ENCODE peak calls at places on chromosomes 12 and 14, in nine cellular contexts. I is Right ventricle myocardium superior; C is activated T-cell treated with anti-CD3 and anti-CD28 coated beads, Interleukin-2, amount 50 U/mL, for 72 hours; E is left cardiac atrium; M is activated CD8-positive, alpha-beta T cell treated with anti-CD3 and anti-CD28 coated beads, Interleukin-2, amount 10 ng/mL, durations not matched to agents 7 days and 5 days; N is heart right ventricle; A is activated CD8-positive, alpha-beta memory T cell treated with anti-CD3 and anti-CD28 coated beads, Interleukin-2, amount 10 ng/mL, durations not matched to agents 7 days and 5 days; G is pancreas; T is T-helper 17 cell. B is an unnamed sample.

GRCh38 chr14:59277659-59278058 is 89.2 kb downstream of the DAAM1 start:
- ATAC-seq in I (no peak), C (peak; percentile 80), E (no peak), M (no peak), N (no peak), A (no peak), G (no peak), T (no peak), B (no peak)

GRCh38 chr12:3747543-3747942 is 5.4 kb downstream of the CRACR2A start:
- ATAC-seq in I (no peak), C (no peak), E (no peak), M (no peak), N (no peak), A (no peak), G (no peak), T (peak; percentile 66), B (no peak)

GRCh38 chr14:55915464-55915863 is 202.7 kb upstream of the PELI2 start:
- ATAC-seq in I (no peak), C (no peak), E (no peak), M (no peak), N (no peak), A (no peak), G (no peak), T (no peak), B (no peak)

GRCh38 chr14:28565345-28565744 is 201.2 kb upstream of the FOXG1 start:
- ATAC-seq in I (no peak), C (no peak), E (no peak), M (no peak), N (no peak), A (no peak), G (no peak), T (no peak), B (no peak)

GRCh38 chr12:77328326-77328725 is 263.0 kb upstream of the E2F7 start:
- ATAC-seq in I (no peak), C (no peak), E (no peak), M (no peak), N (no peak), A (no peak), G (no peak), T (no peak), B (no peak)

GRCh38 chr12:123083661-123084571 is 67.0 kb downstream of the PITPNM2 start:
- ATAC-seq in I (peak; percentile 38), C (no peak), E (no peak), M (no peak), N (peak; percentile 26), A (no peak), G (no peak), T (no peak), B (no peak)

GRCh38 chr12:6310771-6311610 is 509 bp downstream of the PLEKHG6 start:
- ATAC-seq in I (no peak), C (peak; percentile 3), E (no peak), M (no peak), N (no peak), A (no peak), G (peak; percentile 8), T (peak; percentile 18), B (no peak)

GRCh38 chr12:56932867-56933266 is 1.3 kb downstream of the SDR9C7 start:
- ATAC-seq in I (peak; percentile 59), C (no peak), E (peak; percentile 38), M (no peak), N (peak; percentile 28), A (no peak), G (peak; percentile 43), T (no peak), B (peak; percentile 79)

GRCh38 chr12:40208707-40209106 is 16.1 kb upstream of the LRRK2 start:
- ATAC-seq in I (peak; percentile 64), C (no peak), E (no peak), M (no peak), N (no peak), A (no peak), G (peak; percentile 56), T (peak; percentile 36), B (no peak)

GRCh38 chr12:116282371-116283286 is 5.1 kb upstream of the MED13L start:
- ATAC-seq in I (no peak), C (no peak), E (no peak), M (no peak), N (no peak), A (no peak), G (no peak), T (no peak), B (no peak)

GRCh38 chr14:89810101-89810500 is 144.4 kb downstream of the EFCAB11 start:
- ATAC-seq in I (no peak), C (no peak), E (no peak), M (no peak), N (no peak), A (no peak), G (no peak), T (no peak), B (no peak)

GRCh38 chr14:100049220-100049619 is 16.0 kb upstream of the EVL start:
- ATAC-seq in I (no peak), C (peak; percentile 32), E (peak; percentile 41), M (peak; percentile 28), N (no peak), A (peak; percentile 41), G (no peak), T (no peak), B (peak; percentile 62)

GRCh38 chr14:90053044-90053443 is 8.8 kb upstream of the KCNK13 start:
- ATAC-seq in I (no peak), C (no peak), E (no peak), M (no peak), N (no peak), A (no peak), G (no peak), T (no peak), B (no peak)

GRCh38 chr14:106024983-106025604 is 498.7 kb downstream of the TMEM121 start:
- ATAC-seq in I (no peak), C (peak; percentile 58), E (no peak), M (peak; percentile 94), N (no peak), A (peak; percentile 93), G (no peak), T (peak; percentile 48), B (no peak)

GRCh38 chr14:94542811-94543449 is 18.3 kb upstream of the SERPINA4 start:
- ATAC-seq in I (no peak), C (no peak), E (no peak), M (no peak), N (no peak), A (no peak), G (no peak), T (no peak), B (no peak)

GRCh38 chr12:66903782-66904396 is 225.0 kb upstream of the GRIP1 start:
- ATAC-seq in I (no peak), C (no peak), E (no peak), M (peak; percentile 33), N (no peak), A (no peak), G (no peak), T (no peak), B (no peak)

GRCh38 chr12:2794261-2794735 is 472 bp upstream of the FKBP4 start:
- ATAC-seq in I (peak; percentile 33), C (peak; percentile 15), E (peak; percentile 9), M (peak; percentile 20), N (peak; percentile 24), A (peak; percentile 14), G (peak; percentile 59), T (peak; percentile 11), B (peak; percentile 31)

GRCh38 chr12:2244013-2244861 is 191.4 kb downstream of the CACNA1C start:
- ATAC-seq in I (no peak), C (no peak), E (no peak), M (no peak), N (peak; percentile 14), A (no peak), G (peak; percentile 46), T (no peak), B (peak; percentile 78)

GRCh38 chr12:113591480-113591971 is 119.9 kb upstream of the LHX5 start:
- ATAC-seq in I (no peak), C (no peak), E (no peak), M (peak; percentile 87), N (no peak), A (no peak), G (peak; percentile 15), T (no peak), B (no peak)

GRCh38 chr14:42013560-42013959 is 406.9 kb downstream of the LRFN5 start:
- ATAC-seq in I (no peak), C (no peak), E (no peak), M (no peak), N (no peak), A (no peak), G (no peak), T (no peak), B (no peak)

GRCh38 chr14:68981124-68981523 is 2.0 kb upstream of the ACTN1 start:
- ATAC-seq in I (no peak), C (peak; percentile 58), E (no peak), M (no peak), N (no peak), A (no peak), G (no peak), T (no peak), B (no peak)

GRCh38 chr12:51972424-51972812 is 20.9 kb downstream of the ACVR1B start:
- ATAC-seq in I (no peak), C (no peak), E (no peak), M (peak; percentile 24), N (no peak), A (peak; percentile 3), G (peak; percentile 33), T (peak; percentile 9), B (no peak)

GRCh38 chr12:13342971-13343370 is 146.4 kb downstream of the EMP1 start:
- ATAC-seq in I (no peak), C (peak; percentile 74), E (no peak), M (no peak), N (no peak), A (peak; percentile 69), G (no peak), T (no peak), B (no peak)

GRCh38 chr12:2384533-2385328 is 331.9 kb downstream of the CACNA1C start:
- ATAC-seq in I (no peak), C (no peak), E (peak; percentile 10), M (no peak), N (peak; percentile 36), A (no peak), G (peak; percentile 24), T (no peak), B (peak; percentile 59)

GRCh38 chr12:98754095-98754494 is 109.0 kb downstream of the APAF1 start:
- ATAC-seq in I (no peak), C (peak; percentile 96), E (no peak), M (peak; percentile 51), N (no peak), A (peak; percentile 96), G (peak; percentile 31), T (peak; percentile 23), B (no peak)

GRCh38 chr12:110936367-110937103 is 16.2 kb upstream of the MYL2 start:
- ATAC-seq in I (peak; percentile 9), C (no peak), E (no peak), M (no peak), N (no peak), A (no peak), G (peak; percentile 67), T (no peak), B (no peak)

GRCh38 chr14:91349481-91350074 is 68.0 kb downstream of the CCDC88C start:
- ATAC-seq in I (no peak), C (peak; percentile 78), E (no peak), M (peak; percentile 28), N (no peak), A (peak; percentile 42), G (no peak), T (peak; percentile 88), B (no peak)

GRCh38 chr12:64691793-64692583 is 67.2 kb downstream of the GNS start:
- ATAC-seq in I (no peak), C (no peak), E (peak; percentile 58), M (no peak), N (no peak), A (no peak), G (no peak), T (no peak), B (no peak)

GRCh38 chr12:109681986-109682707 is 31.5 kb upstream of the FAM222A start:
- ATAC-seq in I (no peak), C (no peak), E (no peak), M (no peak), N (no peak), A (no peak), G (no peak), T (no peak), B (no peak)

GRCh38 chr12:32270818-32271710 is 128.3 kb upstream of the FGD4 start:
- ATAC-seq in I (no peak), C (no peak), E (no peak), M (no peak), N (no peak), A (no peak), G (peak; percentile 94), T (no peak), B (no peak)

GRCh38 chr14:95359974-95360826 is 40.5 kb upstream of the CLMN start:
- ATAC-seq in I (peak; percentile 60), C (no peak), E (peak; percentile 35), M (no peak), N (no peak), A (no peak), G (peak; percentile 54), T (no peak), B (no peak)